ENCODE peak calls at places on chromosome X, in five cellular contexts. Q is Peyer's patch, N is cardiac fibroblast, A is mesothelial cell of epicardium, P is cardiac muscle cell. T is an unnamed sample.

GRCh38 chrX:153074935-153075334 is 2.7 kb downstream of the PNMA6A start:
- DNase-seq in N (no peak), P (no peak), A (no peak), Q (no peak), T (no peak)

GRCh38 chrX:46649421-46650260 is 76.1 kb downstream of the CHST7 start:
- DNase-seq in P (no peak), Q (no peak), N (peak), A (no peak), T (no peak)

GRCh38 chrX:107677501-107677901 is 49.2 kb downstream of the PRPS1 start:
- DNase-seq in A (no peak), P (peak), Q (no peak), N (peak), T (peak)

GRCh38 chrX:113512700-113513395 is 672.2 kb upstream of the AMOT start:
- DNase-seq in A (no peak), N (peak), P (no peak), Q (no peak), T (no peak)

GRCh38 chrX:311156-312129 is 7.2 kb downstream of the GTPBP6 start:
- DNase-seq in P (no peak), A (no peak), N (no peak), Q (no peak), T (no peak)

GRCh38 chrX:22603060-22603459 is 330.3 kb downstream of the CBLL2 start:
- DNase-seq in A (no peak), N (no peak), Q (no peak), P (no peak), T (no peak)

GRCh38 chrX:23505531-23506303 is 161.6 kb upstream of the PRDX4 start:
- DNase-seq in Q (no peak), N (no peak), P (no peak), A (no peak), T (no peak)

GRCh38 chrX:119502727-119503483 is 34.7 kb downstream of the SLC25A5 start:
- DNase-seq in N (peak), P (no peak), Q (peak), A (no peak), T (no peak)

GRCh38 chrX:15334561-15334960 is 762 bp downstream of the PIGA start:
- DNase-seq in Q (no peak), P (no peak), A (no peak), N (peak), T (no peak)

GRCh38 chrX:77527233-77528001 is 80.2 kb downstream of the FGF16 start:
- DNase-seq in A (no peak), N (no peak), Q (no peak), P (peak), T (peak)

GRCh38 chrX:119376312-119376711 is 22.8 kb upstream of the SLC25A43 start:
- DNase-seq in Q (no peak), P (no peak), N (no peak), A (no peak), T (no peak)

GRCh38 chrX:74546984-74547383 is 67.4 kb downstream of the RLIM start:
- DNase-seq in P (no peak), N (no peak), Q (no peak), A (no peak), T (no peak)

GRCh38 chrX:2360731-2361130 is 140.0 kb downstream of the DHRSX start:
- DNase-seq in A (no peak), Q (no peak), P (no peak), N (peak), T (no peak)

GRCh38 chrX:44975666-44976263 is 102.8 kb downstream of the KDM6A start:
- DNase-seq in A (no peak), N (no peak), Q (no peak), P (no peak), T (no peak)

GRCh38 chrX:16797358-16797757 is 11.1 kb downstream of the TXLNG start:
- DNase-seq in A (no peak), N (no peak), P (no peak), Q (no peak), T (no peak)

GRCh38 chrX:40107291-40108083 is 9.7 kb upstream of the BCOR start:
- DNase-seq in A (no peak), N (peak), Q (peak), P (peak), T (peak)

GRCh38 chrX:118971552-118971951 is 2.9 kb upstream of the LONRF3 start:
- DNase-seq in P (no peak), A (no peak), N (no peak), Q (no peak), T (no peak)

GRCh38 chrX:7346021-7346420 is 198.1 kb upstream of the PUDP start:
- DNase-seq in N (peak), A (no peak), P (no peak), Q (no peak), T (no peak)

GRCh38 chrX:110759785-110760184 is 35.8 kb downstream of the CHRDL1 start:
- DNase-seq in Q (no peak), N (no peak), A (no peak), P (no peak), T (no peak)

GRCh38 chrX:70554081-70554480 is 109.4 kb downstream of the DLG3 start:
- DNase-seq in P (peak), Q (no peak), N (peak), A (no peak), T (no peak)

GRCh38 chrX:8987672-8988250 is 46.2 kb downstream of the FAM9B start:
- DNase-seq in A (no peak), Q (no peak), N (no peak), P (no peak), T (no peak)

GRCh38 chrX:13721819-13722527 is 12.4 kb downstream of the TRAPPC2 start:
- DNase-seq in A (no peak), N (peak), Q (no peak), P (no peak), T (no peak)

GRCh38 chrX:74251006-74251930 is 52.7 kb upstream of the ZCCHC13 start:
- DNase-seq in A (no peak), Q (no peak), N (peak), P (no peak), T (no peak)

GRCh38 chrX:108020631-108021030 is 24.2 kb upstream of the VSIG1 start:
- DNase-seq in A (no peak), Q (no peak), N (peak), P (peak), T (no peak)

GRCh38 chrX:323721-324628 is 5.4 kb upstream of the GTPBP6 start:
- DNase-seq in N (peak), A (no peak), P (peak), Q (peak), T (peak)

GRCh38 chrX:149629730-149630387 is 1.7 kb downstream of the TMEM185A start:
- DNase-seq in Q (no peak), A (no peak), P (no peak), N (peak), T (no peak)

GRCh38 chrX:17529349-17529748 is 154.3 kb downstream of the NHS start:
- DNase-seq in N (no peak), Q (no peak), P (no peak), A (no peak), T (no peak)

GRCh38 chrX:93404121-93404520 is 269.3 kb downstream of the NAP1L3 start:
- DNase-seq in N (no peak), P (no peak), Q (no peak), A (no peak), T (no peak)

GRCh38 chrX:100447563-100448397 is 37.7 kb upstream of the PCDH19 start:
- DNase-seq in P (peak), A (peak), N (peak), Q (no peak), T (peak)

GRCh38 chrX:75303795-75304194 is 29.9 kb downstream of the UPRT start:
- DNase-seq in P (no peak), A (no peak), Q (no peak), N (peak), T (no peak)

GRCh38 chrX:45208121-45208856 is 7.6 kb upstream of the DIPK2B start:
- DNase-seq in A (no peak), Q (no peak), N (peak), P (no peak), T (no peak)

GRCh38 chrX:71953946-71954345 is 43.3 kb downstream of the NHSL2 start:
- DNase-seq in Q (no peak), P (no peak), A (no peak), N (no peak), T (no peak)

GRCh38 chrX:30283456-30284200 is 25.6 kb downstream of the NR0B1 start:
- DNase-seq in Q (no peak), N (peak), A (no peak), P (no peak), T (no peak)

GRCh38 chrX:10404435-10404834 is 215.9 kb downstream of the MID1 start:
- DNase-seq in N (peak), Q (no peak), A (no peak), P (no peak), T (no peak)

GRCh38 chrX:121571333-121571732 is 523.9 kb downstream of the GLUD2 start:
- DNase-seq in Q (no peak), N (no peak), P (no peak), A (no peak), T (no peak)

GRCh38 chrX:136647969-136648368 is at the start of gene CD40LG:
- DNase-seq in Q (no peak), P (no peak), N (no peak), A (no peak), T (no peak)

DNA sequence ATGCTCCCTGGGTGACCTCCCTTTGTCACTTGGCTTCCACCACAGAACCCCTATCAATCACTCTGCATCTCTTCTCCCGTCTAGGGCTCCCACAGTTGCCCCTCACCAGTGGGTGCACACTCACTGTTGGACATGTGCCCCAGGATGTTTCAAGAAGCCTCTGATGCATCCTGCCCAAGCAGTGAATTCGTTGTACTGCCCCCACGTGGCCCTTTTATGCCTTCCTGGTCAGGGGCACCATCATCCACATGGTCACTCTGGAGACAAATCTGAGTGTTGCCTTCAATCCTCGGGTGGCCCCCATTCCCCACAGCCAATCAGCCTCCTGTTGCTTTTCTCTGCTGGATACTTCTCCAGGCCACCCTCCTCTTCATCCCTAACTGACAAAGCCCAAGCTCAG is 12.2 kb downstream of the ITIH6 start:
- DNase-seq in P (peak), N (peak), Q (no peak), A (no peak), T (peak)
- TF ChIP-seq CTCF in P (peak), N (peak), Q (no peak), A (no peak), T (no peak)

DNA sequence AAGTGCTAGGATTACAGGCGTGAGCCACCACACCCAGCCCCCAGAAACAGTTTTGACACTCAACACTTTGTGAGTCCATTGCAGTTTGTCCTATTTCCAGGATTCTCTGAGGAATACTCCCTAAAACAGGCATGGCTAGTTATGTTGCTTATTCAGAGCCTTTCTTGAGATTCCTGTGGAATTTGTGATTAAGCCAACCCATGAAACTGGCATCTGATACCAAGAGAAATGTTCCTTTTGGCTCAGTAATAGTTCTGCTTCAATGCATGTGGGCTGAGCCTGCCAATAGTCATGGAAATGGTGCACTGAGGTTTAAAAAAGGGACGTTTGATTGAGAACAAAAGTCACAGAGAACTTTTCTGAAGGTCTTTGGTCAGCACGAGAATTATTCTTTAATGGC is 241.7 kb downstream of the PPP1R2C start:
- DNase-seq in Q (no peak), N (no peak), A (no peak), P (no peak), T (no peak)
- TF ChIP-seq CTCF in Q (no peak), N (no peak), A (no peak), P (no peak), T (no peak)

DNA sequence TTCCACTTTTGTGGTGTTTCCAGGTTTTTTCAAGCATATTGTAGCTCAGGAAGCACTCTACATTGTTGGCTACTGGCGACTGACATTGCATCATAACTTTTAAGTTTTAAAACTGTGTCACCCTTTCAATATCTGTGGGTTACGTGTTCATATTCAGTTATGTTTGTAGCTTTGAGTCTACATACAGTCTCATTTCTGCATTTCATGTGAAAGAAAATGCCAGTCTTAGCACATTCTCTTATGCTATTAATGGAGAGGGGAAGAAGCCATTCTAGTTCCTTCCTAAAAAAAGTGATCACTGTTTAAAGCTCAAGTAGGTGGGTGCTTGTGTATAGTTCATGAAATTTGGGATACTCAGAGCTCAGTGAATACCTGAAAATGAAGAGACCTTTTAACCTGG is 38.2 kb downstream of the DIAPH2 start:
- DNase-seq in N (no peak), Q (no peak), A (no peak), P (no peak), T (no peak)
- TF ChIP-seq CTCF in N (no peak), Q (no peak), A (no peak), P (no peak), T (no peak)

GRCh38 chrX:11704725-11705495 is 39.2 kb upstream of the ARHGAP6 start:
- DNase-seq in P (no peak), N (peak), Q (no peak), A (no peak), T (no peak)
- TF ChIP-seq CTCF in P (no peak), N (no peak), Q (no peak), A (no peak), T (no peak)

GRCh38 chrX:148193759-148194158 is 212.6 kb downstream of the FMR1NB start:
- DNase-seq in P (no peak), Q (no peak), A (no peak), N (no peak), T (no peak)
- TF ChIP-seq CTCF in P (no peak), Q (no peak), A (peak), N (no peak), T (no peak)